ENCODE peak calls at places on chromosome 9, in six cellular contexts. One of them, this sample, is unnamed.

GRCh38 chr9:128917151-128917849 is 3.5 kb upstream of the PHYHD1 start:
- DNase-seq in K562: no peak
- DNase-seq in lower lobe of right lung: peak; percentile 84
- DNase-seq in uterus: peak; percentile 88
- DNase-seq in neural progenitor cell: no peak
- DNase-seq in tibial nerve: peak; percentile 71
- DNase-seq in this sample: no peak

GRCh38 chr9:4415281-4415680 is 75.0 kb upstream of the SLC1A1 start:
- DNase-seq in K562: no peak
- DNase-seq in lower lobe of right lung: no peak
- DNase-seq in uterus: no peak
- DNase-seq in neural progenitor cell: no peak
- DNase-seq in tibial nerve: no peak
- DNase-seq in this sample: no peak

GRCh38 chr9:90099262-90099982 is 494.6 kb downstream of the GADD45G start:
- DNase-seq in K562: no peak
- DNase-seq in lower lobe of right lung: no peak
- DNase-seq in uterus: no peak
- DNase-seq in neural progenitor cell: peak; percentile 24
- DNase-seq in tibial nerve: no peak
- DNase-seq in this sample: no peak

GRCh38 chr9:136723362-136723976 is 11.1 kb downstream of the DIPK1B start:
- DNase-seq in K562: no peak
- DNase-seq in lower lobe of right lung: no peak
- DNase-seq in uterus: no peak
- DNase-seq in neural progenitor cell: no peak
- DNase-seq in tibial nerve: no peak
- DNase-seq in this sample: no peak

GRCh38 chr9:95090871-95091573 is 226.5 kb downstream of the FANCC start:
- DNase-seq in K562: peak; percentile 18
- DNase-seq in lower lobe of right lung: no peak
- DNase-seq in uterus: no peak
- DNase-seq in neural progenitor cell: no peak
- DNase-seq in tibial nerve: no peak
- DNase-seq in this sample: no peak

GRCh38 chr9:36823934-36824333 is 210.1 kb downstream of the PAX5 start:
- DNase-seq in K562: no peak
- DNase-seq in lower lobe of right lung: no peak
- DNase-seq in uterus: no peak
- DNase-seq in neural progenitor cell: no peak
- DNase-seq in tibial nerve: no peak
- DNase-seq in this sample: no peak

GRCh38 chr9:98236881-98237487 is 18.5 kb downstream of the TBC1D2 start:
- DNase-seq in K562: no peak
- DNase-seq in lower lobe of right lung: peak; percentile 62
- DNase-seq in uterus: no peak
- DNase-seq in neural progenitor cell: no peak
- DNase-seq in tibial nerve: no peak
- DNase-seq in this sample: no peak

GRCh38 chr9:116409659-116410058 is 256.1 kb downstream of the PAPPA start:
- DNase-seq in K562: no peak
- DNase-seq in lower lobe of right lung: no peak
- DNase-seq in uterus: no peak
- DNase-seq in neural progenitor cell: no peak
- DNase-seq in tibial nerve: no peak
- DNase-seq in this sample: no peak

GRCh38 chr9:123335227-123335985 is 20.6 kb upstream of the CRB2 start:
- DNase-seq in K562: no peak
- DNase-seq in lower lobe of right lung: no peak
- DNase-seq in uterus: no peak
- DNase-seq in neural progenitor cell: peak; percentile 52
- DNase-seq in tibial nerve: no peak
- DNase-seq in this sample: no peak

GRCh38 chr9:128684325-128685021 is 4.5 kb upstream of the SET start:
- DNase-seq in K562: peak; percentile 61
- DNase-seq in lower lobe of right lung: peak; percentile 91
- DNase-seq in uterus: peak; percentile 66
- DNase-seq in neural progenitor cell: peak; percentile 85
- DNase-seq in tibial nerve: peak; percentile 52
- DNase-seq in this sample: peak; percentile 69

GRCh38 chr9:7172445-7173115 is 414.8 kb downstream of the KDM4C start:
- DNase-seq in K562: no peak
- DNase-seq in lower lobe of right lung: no peak
- DNase-seq in uterus: no peak
- DNase-seq in neural progenitor cell: no peak
- DNase-seq in tibial nerve: no peak
- DNase-seq in this sample: no peak

GRCh38 chr9:15837079-15837679 is 284.3 kb downstream of the CCDC171 start:
- DNase-seq in K562: peak; percentile 25
- DNase-seq in lower lobe of right lung: no peak
- DNase-seq in uterus: no peak
- DNase-seq in neural progenitor cell: peak; percentile 69
- DNase-seq in tibial nerve: no peak
- DNase-seq in this sample: no peak

GRCh38 chr9:95109456-95109855 is 208.1 kb downstream of the FANCC start:
- DNase-seq in K562: no peak
- DNase-seq in lower lobe of right lung: peak; percentile 23
- DNase-seq in uterus: no peak
- DNase-seq in neural progenitor cell: no peak
- DNase-seq in tibial nerve: no peak
- DNase-seq in this sample: no peak

GRCh38 chr9:12195456-12195855 is 497.7 kb upstream of the TYRP1 start:
- DNase-seq in K562: no peak
- DNase-seq in lower lobe of right lung: no peak
- DNase-seq in uterus: no peak
- DNase-seq in neural progenitor cell: no peak
- DNase-seq in tibial nerve: no peak
- DNase-seq in this sample: no peak

GRCh38 chr9:94002316-94003140 is 47.4 kb upstream of the BARX1 start:
- DNase-seq in K562: peak; percentile 50
- DNase-seq in lower lobe of right lung: no peak
- DNase-seq in uterus: no peak
- DNase-seq in neural progenitor cell: peak; percentile 83
- DNase-seq in tibial nerve: no peak
- DNase-seq in this sample: no peak

DNA sequence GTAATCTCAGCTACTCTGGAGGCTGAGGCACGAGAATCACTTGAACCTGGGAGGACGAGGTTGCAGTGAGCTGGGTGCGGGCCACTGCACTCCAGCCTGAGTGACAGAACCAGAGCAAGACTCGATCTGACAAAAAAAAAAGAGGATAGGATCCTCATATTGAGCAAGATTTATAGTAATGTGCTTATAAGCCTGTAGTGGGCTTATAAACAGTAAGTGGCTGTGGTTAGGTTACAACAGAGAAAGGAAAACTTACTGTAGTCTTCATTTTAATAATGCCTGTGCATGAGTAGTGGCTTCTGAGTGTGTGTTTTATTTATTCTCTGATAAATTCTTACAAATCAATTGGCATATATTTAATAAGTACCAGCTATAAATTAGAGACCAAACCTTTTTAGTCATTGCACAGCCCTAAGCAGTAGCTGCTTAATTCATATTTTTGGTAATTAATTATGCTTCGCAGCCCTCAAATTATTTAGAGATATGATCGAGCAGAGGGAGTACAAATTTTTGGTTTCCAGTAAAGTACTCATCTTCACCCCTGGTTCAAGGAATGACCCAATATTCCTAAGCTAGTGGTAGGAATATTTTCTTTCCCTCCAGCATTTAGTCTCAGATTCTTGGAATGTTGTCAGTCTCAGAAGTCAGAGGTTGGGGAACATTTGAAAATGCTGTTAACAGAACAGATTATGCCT is 73.8 kb upstream of the KLF9 start:
- DNase-seq in K562: no peak
- DNase-seq in lower lobe of right lung: no peak
- DNase-seq in uterus: no peak
- DNase-seq in neural progenitor cell: no peak
- DNase-seq in tibial nerve: no peak
- DNase-seq in this sample: no peak
- H3K4me1 ChIP-seq in K562: peaks cover 10% of the 10 kb centered on the region
- H3K4me1 ChIP-seq in lower lobe of right lung: peaks cover 58% of the 10 kb centered on the region
- H3K4me1 ChIP-seq in uterus: peaks cover 20% of the 10 kb centered on the region
- H3K4me1 ChIP-seq in neural progenitor cell: peaks cover 6% of the 10 kb centered on the region
- H3K4me1 ChIP-seq in tibial nerve: peaks cover 52% of the 10 kb centered on the region
- H3K4me1 ChIP-seq in this sample: no peaks in the 10 kb centered on the region

DNA sequence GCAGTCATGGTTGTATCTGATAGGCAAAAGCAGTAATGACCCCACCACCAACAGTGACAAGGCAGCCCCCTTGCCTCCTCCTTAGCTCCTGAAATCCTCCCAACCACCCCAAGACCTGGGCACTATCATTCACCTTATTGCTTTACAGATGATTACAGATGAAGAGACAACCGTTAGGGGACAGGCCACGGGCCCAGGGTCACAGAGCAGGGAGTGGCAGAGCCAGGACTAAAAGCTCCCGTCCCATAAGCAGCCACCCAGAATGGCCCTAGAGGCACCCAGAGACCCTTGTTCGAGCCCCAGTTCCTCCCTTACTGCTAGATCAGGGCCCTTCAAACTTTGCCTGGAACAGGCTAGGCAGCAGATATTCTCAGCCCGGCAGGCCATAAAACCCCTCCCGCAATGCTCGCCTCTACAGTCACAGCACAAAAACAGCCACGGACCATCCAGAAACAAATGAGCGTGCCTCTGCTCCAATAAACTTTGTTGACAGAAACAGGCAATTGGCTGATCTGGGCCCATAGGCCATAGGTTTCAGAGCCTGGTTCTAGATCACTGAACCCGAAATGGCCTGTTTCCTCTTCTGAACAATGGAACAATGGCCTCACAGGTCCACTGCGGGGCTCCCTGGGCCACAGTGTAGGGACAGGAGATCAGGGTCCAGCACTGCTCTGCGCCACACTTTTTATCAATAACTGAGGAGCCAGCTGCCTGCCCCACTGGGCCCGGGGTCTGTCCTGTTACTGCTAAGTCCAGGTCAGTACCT is 67.0 kb downstream of the LRSAM1 start:
- DNase-seq in K562: no peak
- DNase-seq in lower lobe of right lung: no peak
- DNase-seq in uterus: no peak
- DNase-seq in neural progenitor cell: no peak
- DNase-seq in tibial nerve: no peak
- DNase-seq in this sample: no peak
- H3K36me3 ChIP-seq in K562: peaks cover 70% of the 10 kb centered on the region
- H3K36me3 ChIP-seq in lower lobe of right lung: peaks cover 81% of the 10 kb centered on the region
- H3K36me3 ChIP-seq in uterus: no peaks in the 10 kb centered on the region
- H3K36me3 ChIP-seq in neural progenitor cell: no peaks in the 10 kb centered on the region
- H3K36me3 ChIP-seq in tibial nerve: peaks cover 12% of the 10 kb centered on the region
- H3K36me3 ChIP-seq in this sample: peaks cover under 1% of the 10 kb centered on the region

GRCh38 chr9:121185178-121185745 is 16.4 kb downstream of the RAB14 start:
- DNase-seq in K562: no peak
- DNase-seq in lower lobe of right lung: no peak
- DNase-seq in uterus: no peak
- DNase-seq in neural progenitor cell: no peak
- DNase-seq in tibial nerve: no peak
- DNase-seq in this sample: no peak

GRCh38 chr9:121189006-121189405 is 12.7 kb downstream of the RAB14 start:
- DNase-seq in K562: no peak
- DNase-seq in lower lobe of right lung: no peak
- DNase-seq in uterus: no peak
- DNase-seq in neural progenitor cell: no peak
- DNase-seq in tibial nerve: no peak
- DNase-seq in this sample: no peak

GRCh38 chr9:121185774-121186403 is 15.8 kb downstream of the RAB14 start:
- DNase-seq in K562: no peak
- DNase-seq in lower lobe of right lung: no peak
- DNase-seq in uterus: no peak
- DNase-seq in neural progenitor cell: no peak
- DNase-seq in tibial nerve: no peak
- DNase-seq in this sample: no peak

GRCh38 chr9:121189660-121190059 is 12.0 kb downstream of the RAB14 start:
- DNase-seq in K562: no peak
- DNase-seq in lower lobe of right lung: no peak
- DNase-seq in uterus: no peak
- DNase-seq in neural progenitor cell: no peak
- DNase-seq in tibial nerve: no peak
- DNase-seq in this sample: no peak

DNA sequence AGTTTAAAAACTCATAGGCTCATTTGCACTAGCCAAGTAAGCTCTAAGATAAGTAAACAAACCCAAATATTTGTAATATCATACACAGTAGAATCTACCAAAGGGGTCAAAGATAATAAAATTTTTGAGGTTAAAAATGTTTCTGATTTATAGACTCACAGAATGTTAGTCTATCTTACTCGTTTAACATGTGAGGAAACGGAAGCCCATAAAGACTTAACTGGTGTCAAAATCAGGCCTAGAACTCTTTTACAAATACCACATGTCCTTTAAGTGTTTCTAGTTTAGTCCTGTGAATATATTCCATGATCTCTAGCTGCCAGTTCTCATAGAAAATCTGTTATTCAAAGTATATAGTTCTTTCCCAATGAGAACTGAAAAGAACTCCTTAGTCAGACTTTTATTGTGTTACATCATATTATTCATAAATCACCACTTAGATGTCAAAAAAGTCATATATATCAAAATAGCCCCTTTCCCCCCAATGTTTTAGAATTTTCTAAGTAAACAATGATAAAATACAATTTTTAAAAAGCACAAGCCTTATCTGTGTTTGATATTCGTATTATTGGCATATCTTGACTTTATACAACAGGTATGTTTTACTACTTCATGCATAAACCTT is 13.9 kb downstream of the RAB14 start:
- DNase-seq in K562: no peak
- DNase-seq in lower lobe of right lung: no peak
- DNase-seq in uterus: no peak
- DNase-seq in neural progenitor cell: no peak
- DNase-seq in tibial nerve: no peak
- DNase-seq in this sample: no peak
- H3K4me1 ChIP-seq in K562: no peaks in the 10 kb centered on the region
- H3K4me1 ChIP-seq in lower lobe of right lung: peaks cover 68% of the 10 kb centered on the region
- H3K4me1 ChIP-seq in uterus: peaks cover 6% of the 10 kb centered on the region
- H3K4me1 ChIP-seq in neural progenitor cell: no peaks in the 10 kb centered on the region
- H3K4me1 ChIP-seq in tibial nerve: peaks cover 24% of the 10 kb centered on the region
- H3K4me1 ChIP-seq in this sample: peaks cover 14% of the 10 kb centered on the region

GRCh38 chr9:131426545-131426944 is 32.7 kb downstream of the PRRC2B start:
- DNase-seq in K562: no peak
- DNase-seq in lower lobe of right lung: no peak
- DNase-seq in uterus: no peak
- DNase-seq in neural progenitor cell: no peak
- DNase-seq in tibial nerve: no peak
- DNase-seq in this sample: no peak
- H3K36me3 ChIP-seq in K562: peaks cover 44% of the 10 kb centered on the region
- H3K36me3 ChIP-seq in lower lobe of right lung: peaks cover 3% of the 10 kb centered on the region
- H3K36me3 ChIP-seq in uterus: no peaks in the 10 kb centered on the region
- H3K36me3 ChIP-seq in neural progenitor cell: no peaks in the 10 kb centered on the region
- H3K36me3 ChIP-seq in tibial nerve: no peaks in the 10 kb centered on the region
- H3K36me3 ChIP-seq in this sample: peaks cover 9% of the 10 kb centered on the region

This sample was measured in effector memory CD4-positive, alpha-beta T cell.